ENCODE peak calls at places on chromosomes 2 and 18, in six cellular contexts. V is GM20000, Q is left lung, U is sigmoid colon, I is fibroblast of villous mesenchyme, A is GM23338. W is an unnamed sample.

GRCh38 chr18:77071711-77072292 is 60.8 kb downstream of the MBP start:
- DNase-seq in U (no peak), V (no peak), I (peak), Q (no peak), A (no peak), W (no peak)

GRCh38 chr2:108145551-108145950 is 94.2 kb upstream of the SULT1C3 start:
- DNase-seq in I (no peak), A (no peak), V (no peak), Q (no peak), U (no peak), W (no peak)

GRCh38 chr2:233487748-233488345 is 78.7 kb downstream of the USP40 start:
- DNase-seq in Q (no peak), A (no peak), U (no peak), I (no peak), V (peak), W (no peak)

GRCh38 chr18:42675810-42676209 is 439.7 kb downstream of the RIT2 start:
- DNase-seq in V (no peak), U (no peak), Q (no peak), A (no peak), I (no peak), W (no peak)

GRCh38 chr2:218026676-218027425 is 24.1 kb upstream of the TNS1 start:
- DNase-seq in U (peak), Q (peak), A (no peak), V (no peak), I (no peak), W (no peak)

GRCh38 chr2:46724107-46724506 is 191.5 kb downstream of the MCFD2 start:
- DNase-seq in A (no peak), V (no peak), U (no peak), I (no peak), Q (no peak), W (no peak)

GRCh38 chr18:10376735-10377134 is 77.7 kb upstream of the APCDD1 start:
- DNase-seq in V (no peak), Q (no peak), U (no peak), I (no peak), A (no peak), W (no peak)

GRCh38 chr2:122390406-122390805 is 635.0 kb downstream of the TSN start:
- DNase-seq in A (no peak), V (no peak), I (no peak), U (no peak), Q (no peak), W (no peak)

GRCh38 chr2:168457177-168457905 is 1.3 kb downstream of the CERS6 start:
- DNase-seq in Q (no peak), U (no peak), V (peak), A (no peak), I (no peak), W (no peak)

GRCh38 chr2:157933549-157933948 is 57.4 kb upstream of the ACVR1 start:
- DNase-seq in U (no peak), A (peak), V (no peak), I (no peak), Q (no peak), W (no peak)

GRCh38 chr2:128178650-128179460 is 87.9 kb downstream of the UGGT1 start:
- DNase-seq in Q (no peak), V (peak), A (peak), U (peak), I (peak), W (peak)

GRCh38 chr2:18178736-18179349 is 300.4 kb downstream of the KCNS3 start:
- DNase-seq in V (peak), A (peak), U (no peak), I (peak), Q (no peak), W (peak)

GRCh38 chr2:207067476-207067875 is 98.3 kb downstream of the KLF7 start:
- DNase-seq in U (no peak), V (no peak), I (peak), A (no peak), Q (no peak), W (no peak)

GRCh38 chr2:88811238-88811637 is 119.8 kb downstream of the RPIA start:
- DNase-seq in Q (no peak), V (no peak), I (no peak), U (no peak), A (no peak), W (no peak)

GRCh38 chr18:22551536-22552151 is 133.9 kb upstream of the CTAGE1 start:
- DNase-seq in Q (no peak), A (no peak), V (no peak), U (no peak), I (peak), W (no peak)

GRCh38 chr2:49914281-49914680 is 760.0 kb upstream of the FSHR start:
- DNase-seq in I (no peak), U (no peak), V (no peak), Q (no peak), A (no peak), W (no peak)

GRCh38 chr2:190763901-190764514 is 115.1 kb downstream of the NAB1 start:
- DNase-seq in I (no peak), Q (no peak), A (no peak), U (no peak), V (peak), W (no peak)

GRCh38 chr2:200454839-200455801 is 54.7 kb downstream of the KCTD18 start:
- DNase-seq in U (no peak), V (peak), Q (no peak), I (peak), A (no peak), W (no peak)

GRCh38 chr18:23137093-23137640 is 1.9 kb downstream of the CABLES1 start:
- DNase-seq in I (no peak), A (peak), Q (no peak), V (peak), U (no peak), W (no peak)

GRCh38 chr2:73293534-73294171 is at the start of gene EGR4:
- DNase-seq in A (peak), V (peak), U (peak), Q (peak), I (peak), W (peak)

GRCh38 chr2:121907905-121908304 is 152.5 kb downstream of the TSN start:
- DNase-seq in V (no peak), U (no peak), Q (no peak), A (no peak), I (no peak), W (no peak)

GRCh38 chr2:101622633-101623521 is 74.6 kb upstream of the MAP4K4 start:
- DNase-seq in A (no peak), Q (no peak), I (no peak), V (peak), U (no peak), W (peak)

GRCh38 chr18:74430231-74430630 is 26.9 kb downstream of the DIPK1C start:
- DNase-seq in Q (no peak), U (no peak), V (no peak), A (no peak), I (no peak), W (no peak)

GRCh38 chr2:25528173-25528572 is 145.2 kb downstream of the DTNB start:
- DNase-seq in U (no peak), Q (no peak), I (peak), V (no peak), A (no peak), W (no peak)

GRCh38 chr2:176128172-176129012 is 1.1 kb upstream of the HOXD8 start:
- DNase-seq in V (no peak), I (peak), A (peak), U (peak), Q (no peak), W (no peak)

GRCh38 chr18:46160050-46160798 is 56.0 kb downstream of the HAUS1 start:
- DNase-seq in V (no peak), Q (no peak), A (no peak), I (peak), U (no peak), W (no peak)

GRCh38 chr2:233700028-233700635 is 7.4 kb downstream of the UGT1A6 start:
- DNase-seq in I (peak), Q (no peak), U (no peak), V (no peak), A (peak), W (no peak)

GRCh38 chr2:237141556-237141955 is 55.9 kb downstream of the COPS8 start:
- DNase-seq in V (no peak), U (no peak), A (no peak), I (no peak), Q (no peak), W (no peak)

GRCh38 chr2:75464348-75464946 is 96.3 kb downstream of the EVA1A start:
- DNase-seq in Q (no peak), V (no peak), U (no peak), A (no peak), I (peak), W (no peak)

GRCh38 chr2:175418224-175418843 is 236.8 kb upstream of the ATP5MC3 start:
- DNase-seq in Q (no peak), U (no peak), I (no peak), A (no peak), V (no peak), W (no peak)

GRCh38 chr2:240868286-240869108 is at the start of gene AGXT:
- DNase-seq in Q (no peak), V (no peak), U (peak), I (peak), A (no peak), W (no peak)

GRCh38 chr2:79512442-79513401 is at the start of gene CTNNA2:
- DNase-seq in U (no peak), V (peak), I (no peak), Q (no peak), A (peak), W (no peak)

GRCh38 chr2:237161239-237161638 is 75.5 kb downstream of the COPS8 start:
- DNase-seq in I (no peak), Q (no peak), U (peak), V (no peak), A (no peak), W (no peak)

GRCh38 chr2:60964651-60965513 is 52.6 kb upstream of the PEX13 start:
- DNase-seq in Q (no peak), A (no peak), U (no peak), V (no peak), I (no peak), W (no peak)

GRCh38 chr2:96325884-96326255 is 753 bp downstream of the ITPRIPL1 start:
- DNase-seq in V (peak), A (no peak), Q (no peak), U (peak), I (no peak), W (no peak)

GRCh38 chr2:32627441-32627900 is 379 bp upstream of the TTC27 start:
- DNase-seq in V (no peak), A (peak), Q (peak), I (peak), U (peak), W (no peak)
- TF ChIP-seq CTCF in V (no peak), A (peak), Q (no peak), I (peak), U (peak), W (peak)

GRCh38 chr2:111194835-111195621 is 74.3 kb downstream of the BCL2L11 start:
- DNase-seq in V (peak), A (peak), I (no peak), U (no peak), Q (no peak), W (peak)
- TF ChIP-seq CTCF in V (no peak), A (no peak), I (no peak), U (no peak), Q (no peak), W (peak)

GRCh38 chr18:7879717-7880116 is 312.6 kb downstream of the PTPRM start:
- DNase-seq in I (no peak), U (no peak), V (no peak), Q (no peak), A (no peak), W (no peak)
- TF ChIP-seq CTCF in I (no peak), U (no peak), V (no peak), Q (no peak), A (no peak), W (no peak)

DNA sequence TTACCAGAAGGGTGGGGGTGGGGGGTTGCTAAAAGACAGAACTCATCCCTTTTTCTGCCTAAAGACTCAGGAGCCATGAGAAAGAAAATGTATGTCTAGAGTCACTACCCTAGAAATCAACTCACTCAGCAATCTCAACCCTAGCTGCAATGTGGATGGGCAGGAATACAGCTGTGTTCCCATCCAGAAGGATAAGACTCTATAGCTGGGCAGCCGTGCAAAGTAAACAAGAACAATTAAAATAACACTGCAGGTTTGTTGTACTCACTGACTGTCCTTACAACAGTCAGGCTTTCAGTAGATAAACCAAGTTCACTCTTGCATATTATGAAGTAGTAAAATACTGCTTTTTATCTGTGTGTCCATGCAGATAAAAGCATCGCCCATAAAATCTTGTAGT is 74.0 kb downstream of the ESCO1 start:
- DNase-seq in Q (no peak), U (no peak), I (no peak), A (no peak), V (no peak), W (no peak)
- TF ChIP-seq CTCF in Q (no peak), U (no peak), I (no peak), A (no peak), V (no peak), W (no peak)

GRCh38 chr2:35163948-35164347 is 1191.6 kb upstream of the CRIM1 start:
- DNase-seq in U (no peak), V (no peak), A (no peak), I (no peak), Q (no peak), W (no peak)

GRCh38 chr2:35168351-35168750 is 1187.2 kb upstream of the CRIM1 start:
- DNase-seq in Q (no peak), U (no peak), A (peak), V (no peak), I (no peak), W (no peak)
- TF ChIP-seq CTCF in Q (no peak), U (no peak), A (peak), V (no peak), I (no peak), W (no peak)

DNA sequence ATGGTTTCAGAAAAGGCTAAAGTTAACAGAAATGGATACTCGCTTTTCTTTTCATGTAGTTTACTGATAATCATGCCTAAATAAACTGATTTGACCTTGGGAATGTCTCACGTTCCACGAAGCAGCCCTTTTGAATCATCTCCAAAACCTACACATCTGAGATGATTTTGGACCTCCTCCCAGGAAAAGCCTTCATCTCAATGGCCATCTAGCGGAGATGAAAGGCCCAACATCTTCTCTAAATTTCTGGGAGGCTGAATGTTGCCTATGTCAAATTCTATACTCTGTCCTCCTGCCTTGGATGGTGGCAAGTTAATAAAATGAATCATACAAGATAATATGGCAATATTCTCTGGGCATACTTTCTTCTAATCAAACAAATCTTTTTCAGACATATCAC is 448.5 kb downstream of the ZEB2 start:
- DNase-seq in Q (no peak), A (peak), I (no peak), U (no peak), V (no peak), W (no peak)
- TF ChIP-seq CTCF in Q (no peak), A (peak), I (peak), U (no peak), V (no peak), W (no peak)

DNA sequence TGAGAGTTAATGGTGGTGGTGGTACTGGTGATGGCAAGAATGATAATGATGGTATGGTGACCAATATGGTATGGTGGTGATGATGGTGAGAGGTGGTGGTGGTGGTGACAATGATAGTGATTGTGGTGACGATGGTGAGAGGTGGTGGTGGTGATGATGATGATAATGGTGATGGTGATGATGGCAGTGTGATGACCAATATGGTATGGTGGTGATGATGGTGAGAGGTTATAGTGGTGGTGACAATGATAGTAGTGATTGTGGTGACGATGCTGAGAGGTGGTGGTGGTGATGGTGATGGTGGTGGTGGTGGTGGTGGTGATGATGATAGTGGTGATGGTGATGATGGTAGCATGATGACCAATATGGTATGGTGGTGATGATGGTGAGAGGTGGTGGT is 169.2 kb downstream of the GBX2 start:
- DNase-seq in Q (no peak), U (no peak), V (no peak), I (no peak), A (no peak), W (no peak)
- TF ChIP-seq CTCF in Q (no peak), U (no peak), V (no peak), I (no peak), A (no peak), W (no peak)

GRCh38 chr2:70992945-70993688 is 1.6 kb downstream of the TEX261 start:
- DNase-seq in U (peak), V (no peak), I (no peak), Q (no peak), A (no peak), W (no peak)

GRCh38 chr2:70994445-70995226 is at the start of gene TEX261:
- DNase-seq in A (peak), V (peak), I (peak), Q (peak), U (peak), W (peak)

GRCh38 chr2:70994055-70994444 is 623 bp downstream of the TEX261 start:
- DNase-seq in U (no peak), A (peak), V (no peak), Q (no peak), I (peak), W (no peak)

GRCh38 chr2:70993689-70993986 is 1.0 kb downstream of the TEX261 start:
- DNase-seq in Q (no peak), I (no peak), V (peak), U (peak), A (no peak), W (no peak)

DNA sequence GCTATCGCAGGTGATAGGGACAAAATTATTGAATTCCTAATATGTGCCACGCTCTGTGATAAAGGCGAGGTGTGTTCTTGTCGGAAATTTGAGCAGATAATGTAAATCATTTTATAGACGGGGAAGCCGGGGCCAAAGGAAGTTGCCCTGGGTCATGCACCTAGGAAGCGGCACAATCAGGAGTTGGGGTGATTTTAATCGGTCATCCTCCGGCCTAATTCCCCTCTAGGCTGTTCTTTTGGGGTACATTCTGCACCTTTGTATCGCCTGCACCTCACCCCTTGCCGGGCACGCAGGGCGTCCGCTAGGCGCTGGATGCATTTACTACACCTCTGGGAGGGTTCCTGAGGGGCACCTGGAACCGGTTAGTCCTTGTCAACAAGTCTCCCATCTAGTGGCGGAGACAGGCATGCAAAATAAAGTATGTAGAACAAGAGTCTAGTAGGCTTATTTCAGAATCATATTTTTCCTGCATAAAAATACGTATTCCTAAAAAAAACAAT is 605 bp upstream of the TEX261 start:
- DNase-seq in I (no peak), Q (no peak), V (peak), A (peak), U (peak), W (no peak)
- TF ChIP-seq CTCF in I (peak), Q (no peak), V (no peak), A (peak), U (no peak), W (peak)

GRCh38 chr2:104939570-104940235 is 85.8 kb downstream of the POU3F3 start:
- DNase-seq in I (no peak), V (no peak), U (no peak), A (no peak), Q (no peak), W (no peak)

GRCh38 chr2:104945866-104946265 is 92.0 kb downstream of the POU3F3 start:
- DNase-seq in Q (no peak), A (no peak), V (no peak), U (no peak), I (no peak), W (no peak)

GRCh38 chr2:104945211-104945610 is 91.3 kb downstream of the POU3F3 start:
- DNase-seq in I (no peak), U (no peak), V (no peak), Q (no peak), A (no peak), W (no peak)

GRCh38 chr2:104944495-104944894 is 90.6 kb downstream of the POU3F3 start:
- DNase-seq in A (peak), I (no peak), Q (no peak), U (no peak), V (no peak), W (no peak)
- TF ChIP-seq CTCF in A (peak), I (peak), Q (no peak), U (peak), V (no peak), W (peak)

DNA sequence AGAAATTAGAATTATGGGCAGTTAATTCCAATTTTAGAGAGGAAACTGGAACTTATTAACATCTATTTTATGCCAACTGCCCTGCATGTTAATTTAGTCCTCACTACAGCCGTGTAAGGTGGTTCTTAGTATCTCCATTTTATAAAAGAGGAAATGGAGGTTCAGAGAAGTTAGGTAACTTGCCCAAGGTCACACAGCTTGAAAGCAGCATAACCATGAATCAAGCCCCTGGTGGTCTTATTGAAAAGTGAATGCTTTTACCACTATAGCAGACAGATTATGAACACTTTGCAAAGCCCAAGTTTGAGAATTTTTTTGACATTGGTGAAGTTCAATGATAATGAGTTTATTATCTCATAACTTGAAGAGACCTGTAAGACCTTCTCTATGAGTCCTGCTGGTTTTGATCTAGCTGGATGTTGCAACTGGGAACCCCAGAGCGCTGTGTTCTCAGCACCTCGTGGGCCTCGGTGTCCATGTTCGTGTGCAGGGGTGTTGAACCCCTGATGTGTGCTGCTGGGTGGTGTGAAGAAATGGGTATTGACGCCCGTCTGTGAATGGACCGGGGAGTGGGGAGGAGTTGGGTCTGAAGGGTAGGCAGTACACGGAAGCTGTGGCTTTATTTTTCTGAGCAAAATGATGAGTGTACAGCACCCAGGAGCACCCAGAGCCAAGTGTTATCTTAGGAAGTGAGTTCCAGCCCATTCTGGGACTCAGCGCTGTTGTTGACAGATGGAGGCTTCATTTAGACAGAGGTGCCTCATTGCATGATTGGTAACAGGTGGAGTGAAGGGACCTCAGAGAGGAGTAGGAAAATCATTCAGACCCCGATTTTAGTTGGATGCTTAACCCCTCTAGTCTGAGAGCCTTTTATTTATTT is 9.7 kb downstream of the GREB1 start:
- DNase-seq in A (no peak), Q (no peak), V (no peak), U (no peak), I (no peak), W (no peak)
- TF ChIP-seq CTCF in A (peak), Q (no peak), V (no peak), U (no peak), I (no peak), W (no peak)